ENCODE peak calls at places on chromosomes 5 and 9, in seven cellular contexts. I is ureter; F is neural crest cell; R is midbrain; Y is central memory CD8-positive, alpha-beta T cell; J is GM12892; H is osteoblast. B is an unnamed sample.

GRCh38 chr9:83027153-83027867 is 35.6 kb downstream of the RASEF start:
- DNase-seq in I (no peak), F (no peak), R (no peak), Y (no peak), J (no peak), H (peak), B (no peak)

GRCh38 chr9:20225841-20226240 is 396.5 kb downstream of the MLLT3 start:
- DNase-seq in I (no peak), F (no peak), R (no peak), Y (no peak), J (no peak), H (no peak), B (peak)

GRCh38 chr5:82111191-82111590 is 139.4 kb downstream of the ATG10 start:
- DNase-seq in I (no peak), F (no peak), R (no peak), Y (no peak), J (no peak), H (no peak), B (no peak)

GRCh38 chr9:16309350-16310271 is 560.9 kb downstream of the BNC2 start:
- DNase-seq in I (peak), F (no peak), R (no peak), Y (no peak), J (no peak), H (peak), B (peak)

GRCh38 chr9:7785813-7786212 is 13.8 kb downstream of the DMAC1 start:
- DNase-seq in I (no peak), F (no peak), R (no peak), Y (no peak), J (no peak), H (no peak), B (no peak)

GRCh38 chr9:94656190-94656589 is 16.9 kb upstream of the FBP1 start:
- DNase-seq in I (no peak), F (no peak), R (peak), Y (no peak), J (peak), H (no peak), B (no peak)

GRCh38 chr5:84602371-84602771 is 217.7 kb upstream of the EDIL3 start:
- DNase-seq in I (no peak), F (no peak), R (no peak), Y (no peak), J (no peak), H (peak), B (no peak)

GRCh38 chr9:129237195-129237611 is 59.1 kb upstream of the IER5L start:
- DNase-seq in I (no peak), F (no peak), R (no peak), Y (no peak), J (no peak), H (peak), B (peak)

GRCh38 chr9:131020388-131020787 is 11.4 kb downstream of the LAMC3 start:
- DNase-seq in I (no peak), F (no peak), R (no peak), Y (no peak), J (no peak), H (peak), B (no peak)

GRCh38 chr9:21965401-21965951 is 28.7 kb downstream of the CDKN2A start:
- DNase-seq in I (peak), F (peak), R (no peak), Y (no peak), J (peak), H (peak), B (peak)

GRCh38 chr9:110246214-110246613 is 10.1 kb downstream of the TXN start:
- DNase-seq in I (no peak), F (no peak), R (no peak), Y (no peak), J (no peak), H (no peak), B (no peak)

GRCh38 chr9:74458832-74459231 is 38.3 kb upstream of the RORB start:
- DNase-seq in I (no peak), F (no peak), R (no peak), Y (no peak), J (no peak), H (peak), B (no peak)

GRCh38 chr9:134340475-134341186 is 14.4 kb downstream of the RXRA start:
- DNase-seq in I (no peak), F (no peak), R (peak), Y (no peak), J (no peak), H (no peak), B (no peak)

GRCh38 chr9:131522257-131523085 is 8.6 kb downstream of the UCK1 start:
- DNase-seq in I (no peak), F (no peak), R (no peak), Y (no peak), J (no peak), H (peak), B (no peak)

GRCh38 chr5:77650686-77651085 is 12.2 kb upstream of the OTP start:
- DNase-seq in I (no peak), F (no peak), R (no peak), Y (no peak), J (no peak), H (no peak), B (no peak)

GRCh38 chr5:10420468-10420867 is 21.2 kb upstream of the ROPN1L start:
- DNase-seq in I (no peak), F (no peak), R (no peak), Y (no peak), J (no peak), H (no peak), B (no peak)

GRCh38 chr9:87336407-87336806 is 161.3 kb upstream of the DAPK1 start:
- DNase-seq in I (no peak), F (no peak), R (no peak), Y (no peak), J (no peak), H (peak), B (no peak)

GRCh38 chr5:66981266-66981665 is 215.3 kb downstream of the CD180 start:
- DNase-seq in I (no peak), F (no peak), R (no peak), Y (no peak), J (no peak), H (no peak), B (no peak)

GRCh38 chr5:96876292-96876850 is at the start of gene ERAP2:
- DNase-seq in I (no peak), F (no peak), R (peak), Y (no peak), J (no peak), H (no peak), B (peak)

GRCh38 chr9:136545065-136545965 is 533 bp downstream of the NOTCH1 start:
- DNase-seq in I (peak), F (no peak), R (peak), Y (peak), J (peak), H (no peak), B (no peak)

GRCh38 chr5:160434022-160434531 is 12.4 kb downstream of the PTTG1 start:
- DNase-seq in I (peak), F (no peak), R (no peak), Y (no peak), J (peak), H (no peak), B (no peak)

GRCh38 chr5:158140120-158140778 is 281.3 kb upstream of the CLINT1 start:
- DNase-seq in I (no peak), F (no peak), R (no peak), Y (no peak), J (no peak), H (peak), B (no peak)

GRCh38 chr5:53031695-53032096 is 42.5 kb downstream of the ITGA2 start:
- DNase-seq in I (no peak), F (no peak), R (no peak), Y (no peak), J (no peak), H (peak), B (peak)

GRCh38 chr9:137416006-137416562 is 6.9 kb downstream of the EXD3 start:
- DNase-seq in I (no peak), F (no peak), R (no peak), Y (no peak), J (no peak), H (peak), B (no peak)

GRCh38 chr9:15333376-15333881 is 26.4 kb upstream of the TTC39B start:
- DNase-seq in I (no peak), F (no peak), R (no peak), Y (no peak), J (no peak), H (peak), B (peak)

GRCh38 chr9:116115731-116116353 is 37.7 kb upstream of the PAPPA start:
- DNase-seq in I (no peak), F (no peak), R (no peak), Y (no peak), J (no peak), H (peak), B (no peak)

GRCh38 chr5:151126199-151126645 is 31.4 kb downstream of the ANXA6 start:
- DNase-seq in I (peak), F (peak), R (peak), Y (peak), J (no peak), H (no peak), B (peak)

GRCh38 chr5:179230061-179230461 is 115.2 kb downstream of the ADAMTS2 start:
- DNase-seq in I (no peak), F (no peak), R (no peak), Y (no peak), J (no peak), H (peak), B (no peak)

GRCh38 chr9:111176511-111176910 is 138.2 kb upstream of the LPAR1 start:
- DNase-seq in I (no peak), F (no peak), R (no peak), Y (no peak), J (no peak), H (no peak), B (no peak)

GRCh38 chr9:38651400-38652042 is 31.1 kb upstream of the ANKRD18A start:
- DNase-seq in I (no peak), F (no peak), R (no peak), Y (no peak), J (no peak), H (peak), B (peak)

B was measured in small intestine.